ENCODE peak calls at places on chromosome 22, in six cellular contexts. V, I, L, T, Y and C are unnamed samples. For H3K4me1 and H3K36me3, the result is how much of the 10 kb centered on the place peaks cover.

GRCh38 chr22:42184852-42185251 is 54.2 kb upstream of the CYP2D6 start:
- DNase-seq in V (no peak), T (no peak), L (no peak), I (no peak), Y (no peak), C (no peak)

GRCh38 chr22:42560781-42561180 is 7.0 kb downstream of the SERHL2 start:
- DNase-seq in T (no peak), I (no peak), L (no peak), V (no peak), Y (no peak), C (no peak)

GRCh38 chr22:37400719-37401118 is 26.6 kb downstream of the ELFN2 start:
- DNase-seq in V (no peak), Y (no peak), I (no peak), L (no peak), T (no peak), C (no peak)

GRCh38 chr22:28105396-28105795 is 186.3 kb upstream of the PITPNB start:
- DNase-seq in L (no peak), I (no peak), V (no peak), T (no peak), Y (no peak), C (no peak)

GRCh38 chr22:26592368-26593015 is 2.6 kb upstream of the TPST2 start:
- DNase-seq in L (no peak), T (no peak), V (no peak), I (peak), Y (no peak), C (no peak)

GRCh38 chr22:27460596-27461347 is 340.8 kb downstream of the MN1 start:
- DNase-seq in T (peak), Y (no peak), L (no peak), I (no peak), V (no peak), C (no peak)

GRCh38 chr22:29626497-29627195 is 23.2 kb downstream of the NF2 start:
- DNase-seq in L (no peak), I (no peak), V (no peak), Y (no peak), T (peak), C (no peak)

GRCh38 chr22:29434288-29434687 is 4.1 kb upstream of the RFPL1 start:
- DNase-seq in T (no peak), I (no peak), V (no peak), L (no peak), Y (no peak), C (no peak)

GRCh38 chr22:24128631-24129601 is 52.4 kb upstream of the SUSD2 start:
- DNase-seq in L (peak), Y (no peak), I (no peak), V (no peak), T (no peak), C (no peak)

GRCh38 chr22:44192098-44192810 is 11.5 kb downstream of the PARVG start:
- DNase-seq in I (no peak), L (no peak), Y (no peak), T (no peak), V (no peak), C (peak)

GRCh38 chr22:44361391-44362126 is 48.8 kb upstream of the SHISAL1 start:
- DNase-seq in L (no peak), V (no peak), T (peak), I (no peak), Y (no peak), C (no peak)

GRCh38 chr22:46407748-46408147 is 72.2 kb downstream of the TRMU start:
- DNase-seq in I (no peak), Y (no peak), T (no peak), L (no peak), V (no peak), C (no peak)

GRCh38 chr22:46079861-46080821 is 70.2 kb upstream of the PPARA start:
- DNase-seq in I (no peak), L (peak), T (peak), V (no peak), Y (peak), C (no peak)

GRCh38 chr22:43230983-43231723 is 44.2 kb upstream of the TTLL12 start:
- DNase-seq in Y (peak), I (peak), T (no peak), V (no peak), L (peak), C (peak)

GRCh38 chr22:21003782-21004181 is 1.9 kb upstream of the THAP7 start:
- DNase-seq in V (no peak), L (no peak), I (no peak), T (no peak), Y (no peak), C (no peak)

GRCh38 chr22:35175392-35175791 is 81.9 kb upstream of the HMGXB4 start:
- DNase-seq in L (no peak), V (no peak), Y (no peak), T (no peak), I (no peak), C (no peak)

GRCh38 chr22:44882226-44882905 is 127.4 kb downstream of the PHF21B start:
- DNase-seq in T (no peak), I (no peak), V (no peak), Y (no peak), L (no peak), C (no peak)

GRCh38 chr22:29302402-29302680 is 4.1 kb upstream of the GAS2L1 start:
- DNase-seq in Y (no peak), I (no peak), V (no peak), T (no peak), L (no peak), C (no peak)

GRCh38 chr22:30892286-30892685 is 76.3 kb downstream of the MORC2 start:
- DNase-seq in I (no peak), V (no peak), Y (no peak), T (no peak), L (no peak), C (no peak)

GRCh38 chr22:43207849-43208702 is 21.1 kb upstream of the TTLL12 start:
- DNase-seq in L (no peak), Y (no peak), I (no peak), T (no peak), V (no peak), C (no peak)

GRCh38 chr22:17920145-17920605 is 104.2 kb downstream of the MICAL3 start:
- DNase-seq in I (no peak), L (peak), T (peak), V (no peak), Y (no peak), C (no peak)

GRCh38 chr22:16608931-16609330 is 16.3 kb upstream of the CCT8L2 start:
- DNase-seq in Y (no peak), I (no peak), L (no peak), V (no peak), T (no peak), C (no peak)

GRCh38 chr22:42697542-42698013 is 23.1 kb downstream of the A4GALT start:
- DNase-seq in Y (peak), V (no peak), I (no peak), T (peak), L (peak), C (no peak)

GRCh38 chr22:24407278-24407665 is 20.1 kb upstream of the ADORA2A start:
- DNase-seq in T (no peak), I (no peak), Y (no peak), L (no peak), V (no peak), C (no peak)

GRCh38 chr22:25449781-25450317 is 114.6 kb upstream of the GRK3 start:
- DNase-seq in V (no peak), T (peak), L (no peak), Y (no peak), I (no peak), C (no peak)

GRCh38 chr22:25453557-25453956 is 110.9 kb upstream of the GRK3 start:
- DNase-seq in I (no peak), Y (no peak), V (no peak), T (no peak), L (no peak), C (peak)

GRCh38 chr22:25451480-25452114 is 112.9 kb upstream of the GRK3 start:
- DNase-seq in T (peak), L (no peak), V (no peak), I (no peak), Y (no peak), C (no peak)

GRCh38 chr22:25453058-25453457 is 111.4 kb upstream of the GRK3 start:
- DNase-seq in L (no peak), V (no peak), Y (no peak), I (no peak), T (no peak), C (no peak)

GRCh38 chr22:25452116-25452700 is 112.3 kb upstream of the GRK3 start:
- DNase-seq in Y (no peak), T (peak), V (no peak), L (no peak), I (no peak), C (no peak)
- H3K4me1 ChIP-seq in Y (under half), T (under half), V (under half), L (under half), I (under half), C (under half)

GRCh38 chr22:22479999-22480532 is 28.5 kb downstream of the ZNF280B start:
- DNase-seq in T (peak), V (no peak), I (no peak), L (no peak), Y (no peak), C (no peak)
- H3K4me3 ChIP-seq in T (no peak), V (no peak), I (no peak), L (no peak), Y (no peak), C (no peak)

GRCh38 chr22:48499456-48500425 is 1327.9 kb downstream of the BRD1 start:
- DNase-seq in L (no peak), Y (no peak), T (no peak), V (no peak), I (no peak), C (no peak)
- H3K36me3 ChIP-seq in L (under half), Y (under half), T (under half), V (under half), I (under half), C (under half)

GRCh38 chr22:40181323-40181722 is 3.6 kb downstream of the TNRC6B start:
- DNase-seq in V (no peak), I (no peak), T (no peak), Y (no peak), L (no peak), C (no peak)

GRCh38 chr22:40178417-40179409 is 988 bp downstream of the TNRC6B start:
- DNase-seq in V (no peak), I (peak), Y (no peak), T (peak), L (no peak), C (peak)

GRCh38 chr22:40179535-40179934 is 1.8 kb downstream of the TNRC6B start:
- DNase-seq in I (no peak), L (no peak), Y (no peak), V (no peak), T (no peak), C (no peak)

GRCh38 chr22:40182231-40182835 is 4.6 kb downstream of the TNRC6B start:
- DNase-seq in Y (no peak), L (no peak), T (peak), V (no peak), I (no peak), C (no peak)

GRCh38 chr22:40180403-40180802 is 2.7 kb downstream of the TNRC6B start:
- DNase-seq in T (no peak), I (no peak), L (no peak), Y (no peak), V (no peak), C (no peak)
- H3K4me1 ChIP-seq in T (under half), I (under half), L (half or more), Y (half or more), V (under half), C (half or more)

GRCh38 chr22:48071305-48071704 is 1308.9 kb downstream of the TBC1D22A start:
- DNase-seq in T (no peak), Y (no peak), L (no peak), I (no peak), V (no peak), C (no peak)

GRCh38 chr22:48071828-48072227 is 1309.4 kb downstream of the TBC1D22A start:
- DNase-seq in V (no peak), Y (no peak), I (no peak), T (no peak), L (no peak), C (no peak)

GRCh38 chr22:48072777-48073176 is 1310.3 kb downstream of the TBC1D22A start:
- DNase-seq in T (no peak), V (no peak), Y (no peak), L (no peak), I (no peak), C (no peak)

GRCh38 chr22:48070083-48070482 is 1307.6 kb downstream of the TBC1D22A start:
- DNase-seq in L (no peak), Y (no peak), I (no peak), V (no peak), T (no peak), C (no peak)

GRCh38 chr22:48070760-48071159 is 1308.3 kb downstream of the TBC1D22A start:
- DNase-seq in Y (no peak), V (no peak), L (no peak), T (no peak), I (no peak), C (no peak)
- H3K4me3 ChIP-seq in Y (no peak), V (no peak), L (no peak), T (no peak), I (no peak), C (no peak)

GRCh38 chr22:19048531-19048930 is 73.7 kb downstream of the DGCR2 start:
- DNase-seq in T (no peak), L (no peak), Y (no peak), V (no peak), I (no peak), C (no peak)
- H3K36me3 ChIP-seq in T (under half), L (under half), Y (under half), V (half or more), I (half or more), C (under half)

GRCh38 chr22:36367066-36367465 is 20.7 kb downstream of the MYH9 start:
- DNase-seq in Y (no peak), T (no peak), V (no peak), I (no peak), L (no peak), C (no peak)
- H3K4me1 ChIP-seq in Y (half or more), T (half or more), V (half or more), I (half or more), L (half or more), C (half or more)

GRCh38 chr22:19716041-19716828 is 1.9 kb downstream of the SEPTIN5 start:
- DNase-seq in Y (no peak), I (no peak), L (no peak), V (no peak), T (no peak), C (no peak)
- H3K4me3 ChIP-seq in Y (no peak), I (no peak), L (no peak), V (no peak), T (no peak), C (no peak)

GRCh38 chr22:31953251-31953650 is 8.9 kb downstream of the YWHAH start:
- DNase-seq in V (no peak), I (no peak), L (no peak), Y (no peak), T (no peak), C (no peak)
- H3K36me3 ChIP-seq in V (under half), I (under half), L (under half), Y (under half), T (under half), C (under half)

DNA sequence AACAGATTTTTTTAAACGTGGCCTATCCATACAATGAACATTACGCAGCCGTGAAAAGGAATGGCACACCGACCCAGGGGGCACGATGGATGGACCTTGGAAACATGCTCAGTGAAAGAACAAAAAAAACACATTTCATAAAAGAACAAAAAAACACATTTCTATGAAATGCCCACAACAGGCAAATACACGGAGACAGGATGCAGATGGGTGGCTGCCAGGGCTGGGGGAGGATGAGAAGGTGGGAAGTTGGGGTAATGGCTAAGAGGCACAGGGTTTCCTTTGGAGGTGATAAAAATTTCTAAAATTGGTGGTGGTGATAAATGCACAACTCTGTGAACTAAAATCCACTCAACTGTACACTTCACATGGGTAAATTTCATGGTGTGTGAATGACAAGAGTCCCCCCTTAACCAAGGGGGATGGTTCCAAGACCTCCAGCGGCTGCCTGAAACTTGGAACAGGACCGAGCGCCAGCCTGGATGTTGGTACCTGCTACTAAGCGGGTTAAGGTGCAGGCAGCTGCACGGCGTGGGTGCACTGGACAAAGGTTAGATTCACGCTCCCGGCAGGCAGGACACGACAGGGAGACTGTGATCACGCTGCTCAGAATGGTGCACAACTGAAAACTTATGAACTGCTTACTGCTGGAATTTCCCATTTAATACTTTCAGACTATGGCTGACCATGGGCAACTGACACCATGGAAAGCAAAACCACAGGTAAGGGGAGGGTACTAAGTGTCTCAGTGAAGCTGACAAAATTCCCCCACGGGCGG is 16.5 kb downstream of the BRD1 start:
- DNase-seq in V (no peak), I (no peak), T (no peak), L (no peak), Y (no peak), C (no peak)
- H3K4me1 ChIP-seq in V (under half), I (under half), T (under half), L (under half), Y (under half), C (half or more)